ENCODE peak calls at places on chromosomes 12 and 14, in six cellular contexts. S is K562, J is esophagus muscularis mucosa, Q is SK-N-SH, C is stomach, F is transverse colon. A is an unnamed sample. For H3K36me3, the result is how much of the 10 kb centered on the place peaks cover.

GRCh38 chr14:102517412-102518062 is 8.0 kb upstream of the ANKRD9 start:
- DNase-seq in J (no peak), Q (no peak), C (no peak), F (peak), S (no peak), A (peak)

GRCh38 chr14:24067133-24068082 is 4.0 kb upstream of the CPNE6 start:
- DNase-seq in C (no peak), S (no peak), Q (peak), J (no peak), F (no peak), A (peak)

GRCh38 chr12:120822832-120823503 is 81.2 kb downstream of the SPPL3 start:
- DNase-seq in Q (no peak), C (no peak), S (no peak), F (no peak), J (no peak), A (no peak)

GRCh38 chr12:14958361-14959125 is 2.9 kb downstream of the ARHGDIB start:
- DNase-seq in Q (no peak), J (no peak), C (no peak), S (no peak), F (no peak), A (no peak)

GRCh38 chr12:102120886-102121285 is 903 bp downstream of the PARPBP start:
- DNase-seq in J (no peak), F (no peak), C (no peak), Q (peak), S (peak), A (no peak)

GRCh38 chr12:101086490-101086889 is 123.5 kb downstream of the SLC5A8 start:
- DNase-seq in C (no peak), J (no peak), S (no peak), F (no peak), Q (no peak), A (no peak)

GRCh38 chr14:57632649-57633048 is 139.0 kb upstream of the CCDC198 start:
- DNase-seq in F (no peak), Q (no peak), S (no peak), C (no peak), J (no peak), A (no peak)

GRCh38 chr12:1593232-1594044 is 943 bp downstream of the FBXL14 start:
- DNase-seq in Q (peak), S (no peak), J (no peak), F (peak), C (peak), A (peak)

GRCh38 chr14:67508973-67509372 is 20.5 kb upstream of the TMEM229B start:
- DNase-seq in Q (no peak), J (no peak), S (no peak), C (no peak), F (no peak), A (no peak)

GRCh38 chr14:57533214-57533613 is 39.6 kb upstream of the CCDC198 start:
- DNase-seq in S (peak), J (no peak), C (no peak), Q (no peak), F (no peak), A (no peak)

GRCh38 chr12:32501835-32502333 is 102.5 kb downstream of the FGD4 start:
- DNase-seq in S (no peak), Q (peak), F (no peak), J (no peak), C (peak), A (no peak)

GRCh38 chr14:76777721-76778120 is 16.5 kb downstream of the VASH1 start:
- DNase-seq in C (no peak), Q (no peak), F (no peak), J (no peak), S (no peak), A (peak)

GRCh38 chr14:63203618-63204406 is 431 bp upstream of the RHOJ start:
- DNase-seq in S (no peak), J (peak), Q (peak), F (peak), C (peak), A (peak)

GRCh38 chr14:37900582-37900981 is 305.2 kb downstream of the TTC6 start:
- DNase-seq in S (no peak), J (no peak), F (no peak), Q (no peak), C (no peak), A (no peak)

GRCh38 chr12:47022296-47022695 is 57.1 kb upstream of the PCED1B start:
- DNase-seq in S (no peak), Q (no peak), J (no peak), F (no peak), C (no peak), A (no peak)

GRCh38 chr14:55381040-55381439 is 30.6 kb downstream of the ATG14 start:
- DNase-seq in Q (no peak), F (no peak), S (no peak), J (no peak), C (no peak), A (no peak)

GRCh38 chr12:27309293-27309994 is 23.2 kb upstream of the BMAL2 start:
- DNase-seq in F (no peak), Q (no peak), J (no peak), C (no peak), S (no peak), A (no peak)
- H3K36me3 ChIP-seq in F (under half), Q (under half), J (under half), C (half or more), S (under half), A (under half)

GRCh38 chr12:54214553-54215374 is 26.0 kb upstream of the SMUG1 start:
- DNase-seq in S (peak), F (peak), Q (peak), C (peak), J (peak), A (peak)
- TF ChIP-seq POLR2AphosphoS5 in S (peak), F (no peak), Q (no peak), C (no peak), J (peak), A (no peak)

GRCh38 chr12:65655074-65655493 is 169.2 kb upstream of the HMGA2 start:
- DNase-seq in C (no peak), S (peak), F (no peak), Q (no peak), J (no peak), A (no peak)

GRCh38 chr12:65658360-65658759 is 165.9 kb upstream of the HMGA2 start:
- DNase-seq in S (no peak), C (no peak), J (no peak), F (no peak), Q (no peak), A (no peak)

GRCh38 chr12:65657635-65658034 is 166.6 kb upstream of the HMGA2 start:
- DNase-seq in C (no peak), J (no peak), S (no peak), Q (no peak), F (no peak), A (no peak)

GRCh38 chr12:65656156-65656885 is 168.0 kb upstream of the HMGA2 start:
- DNase-seq in F (no peak), S (no peak), Q (no peak), C (no peak), J (no peak), A (no peak)

GRCh38 chr12:65656904-65657351 is 167.4 kb upstream of the HMGA2 start:
- DNase-seq in F (no peak), C (no peak), Q (no peak), S (peak), J (no peak), A (no peak)
- H3K4me3 ChIP-seq in F (no peak), C (no peak), Q (no peak), S (no peak), J (no peak), A (no peak)

GRCh38 chr12:68831751-68832503 is 23.9 kb downstream of the MDM2 start:
- DNase-seq in F (no peak), J (no peak), S (no peak), C (no peak), Q (no peak), A (no peak)

GRCh38 chr12:68828669-68829068 is 20.7 kb downstream of the MDM2 start:
- DNase-seq in J (no peak), F (no peak), C (no peak), Q (no peak), S (no peak), A (no peak)

GRCh38 chr12:68833508-68833907 is 25.5 kb downstream of the MDM2 start:
- DNase-seq in C (no peak), S (no peak), F (no peak), Q (no peak), J (no peak), A (no peak)

GRCh38 chr12:68832504-68832867 is 24.5 kb downstream of the MDM2 start:
- DNase-seq in C (no peak), F (no peak), S (no peak), Q (no peak), J (no peak), A (no peak)

GRCh38 chr12:68831272-68831671 is 23.3 kb downstream of the MDM2 start:
- DNase-seq in C (no peak), J (no peak), F (no peak), Q (no peak), S (no peak), A (no peak)
- H3K36me3 ChIP-seq in C (half or more), J (under half), F (under half), Q (half or more), S (half or more), A (under half)

GRCh38 chr14:35279369-35279768 is 12.8 kb upstream of the PSMA6 start:
- DNase-seq in F (no peak), Q (no peak), C (no peak), J (no peak), S (no peak), A (no peak)
- TF ChIP-seq POLR2AphosphoS5 in F (no peak), Q (no peak), C (no peak), J (no peak), S (no peak), A (no peak)

GRCh38 chr12:7015555-7016370 is 2.5 kb downstream of the LPCAT3 start:
- DNase-seq in S (no peak), J (no peak), Q (no peak), F (no peak), C (no peak), A (no peak)

GRCh38 chr12:7019043-7019569 is 830 bp upstream of the LPCAT3 start:
- DNase-seq in C (no peak), F (no peak), Q (no peak), S (no peak), J (no peak), A (no peak)

GRCh38 chr12:7017870-7018349 is 366 bp downstream of the LPCAT3 start:
- DNase-seq in F (peak), S (peak), C (peak), Q (peak), J (no peak), A (no peak)

GRCh38 chr12:7018350-7019042 is at the start of gene LPCAT3:
- DNase-seq in F (peak), C (peak), Q (peak), S (peak), J (peak), A (peak)

GRCh38 chr12:7016958-7017571 is 1.2 kb downstream of the LPCAT3 start:
- DNase-seq in Q (no peak), C (no peak), J (no peak), S (no peak), F (no peak), A (no peak)
- H3K4me3 ChIP-seq in Q (peak), C (peak), J (peak), S (peak), F (peak), A (peak)

DNA sequence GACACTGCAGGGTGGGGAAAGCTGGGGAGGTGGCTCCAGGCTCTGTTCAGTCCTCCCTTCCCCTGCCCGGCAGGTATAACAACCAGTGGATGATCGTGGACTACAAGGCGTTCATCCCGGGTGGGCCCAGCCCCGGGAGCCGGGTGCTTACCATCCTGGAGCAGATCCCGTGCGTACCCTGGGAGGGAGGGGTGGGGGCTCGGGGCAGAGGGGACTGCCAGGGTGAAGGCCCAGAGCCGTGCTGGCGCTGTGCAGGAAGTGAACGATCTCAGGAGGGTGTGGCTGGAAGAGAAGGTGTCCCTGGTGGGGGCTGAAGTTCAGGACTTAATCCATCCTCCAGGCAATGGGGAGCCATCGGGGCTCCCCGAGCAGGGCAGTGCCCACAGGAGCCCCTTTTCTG is 18.9 kb downstream of the SDS start:
- DNase-seq in J (no peak), S (no peak), C (no peak), Q (no peak), F (no peak), A (no peak)
- H3K36me3 ChIP-seq in J (under half), S (half or more), C (half or more), Q (under half), F (under half), A (under half)

DNA sequence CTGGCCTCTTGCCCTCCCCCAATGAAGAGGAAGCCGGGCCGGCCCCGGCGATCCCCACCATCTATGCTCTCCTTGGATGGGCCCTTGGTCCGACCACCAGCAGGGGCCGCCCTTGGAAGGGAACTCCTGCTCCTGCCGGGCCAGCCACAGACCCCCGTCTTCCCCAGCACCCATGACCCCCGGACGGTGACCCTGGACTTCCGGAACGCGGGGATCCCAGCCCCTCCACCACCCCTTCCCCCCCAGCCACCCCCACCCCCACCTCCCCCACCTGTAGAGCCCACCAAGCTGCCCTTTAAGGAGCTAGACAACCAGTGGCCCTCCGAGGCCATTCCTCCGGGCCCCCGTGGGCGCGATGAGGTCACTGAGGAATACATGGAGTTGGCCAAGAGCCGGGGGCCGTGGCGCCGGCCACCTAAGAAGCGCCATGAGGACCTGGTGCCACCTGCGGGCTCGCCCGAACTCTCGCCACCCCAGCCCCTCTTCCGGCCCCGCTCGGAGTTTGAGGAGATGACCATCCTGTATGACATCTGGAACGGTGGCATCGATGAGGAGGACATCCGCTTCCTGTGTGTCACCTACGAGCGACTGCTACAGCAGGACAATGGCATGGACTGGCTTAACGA is 19.4 kb downstream of the SETD1B start:
- DNase-seq in F (no peak), J (no peak), Q (peak), S (no peak), C (no peak), A (peak)
- TF ChIP-seq POLR2AphosphoS5 in F (no peak), J (no peak), Q (no peak), S (no peak), C (no peak), A (no peak)